ENCODE peak calls at places on chromosomes 7 and 10, in five cellular contexts. One of them, this sample, is unnamed.

GRCh38 chr10:113047605-113047962 is 97.5 kb downstream of the TCF7L2 start:
- DNase-seq in GM23338: no peak
- DNase-seq in AG09309: no peak
- DNase-seq in PC-3: no peak
- DNase-seq in heart right ventricle: no peak
- DNase-seq in this sample: no peak

GRCh38 chr10:100186813-100187212 is 984 bp upstream of the ERLIN1 start:
- DNase-seq in GM23338: peak; percentile 1
- DNase-seq in AG09309: no peak
- DNase-seq in PC-3: peak; percentile 11
- DNase-seq in heart right ventricle: no peak
- DNase-seq in this sample: no peak

GRCh38 chr7:87709258-87709657 is 81.1 kb downstream of the RUNDC3B start:
- DNase-seq in GM23338: peak; percentile 63
- DNase-seq in AG09309: no peak
- DNase-seq in PC-3: no peak
- DNase-seq in heart right ventricle: no peak
- DNase-seq in this sample: no peak

GRCh38 chr7:32900415-32900814 is 8.9 kb upstream of the KBTBD2 start:
- DNase-seq in GM23338: no peak
- DNase-seq in AG09309: no peak
- DNase-seq in PC-3: no peak
- DNase-seq in heart right ventricle: no peak
- DNase-seq in this sample: no peak

GRCh38 chr7:116139007-116139406 is 71.3 kb upstream of the TES start:
- DNase-seq in GM23338: no peak
- DNase-seq in AG09309: no peak
- DNase-seq in PC-3: peak; percentile 64
- DNase-seq in heart right ventricle: no peak
- DNase-seq in this sample: no peak

GRCh38 chr10:60654813-60655464 is 123.3 kb upstream of the CDK1 start:
- DNase-seq in GM23338: no peak
- DNase-seq in AG09309: no peak
- DNase-seq in PC-3: peak; percentile 91
- DNase-seq in heart right ventricle: no peak
- DNase-seq in this sample: peak; percentile 24

GRCh38 chr7:51000956-51001355 is 218.3 kb upstream of the GRB10 start:
- DNase-seq in GM23338: peak; percentile 55
- DNase-seq in AG09309: no peak
- DNase-seq in PC-3: peak; percentile 11
- DNase-seq in heart right ventricle: no peak
- DNase-seq in this sample: no peak

GRCh38 chr7:47968852-47969774 is 10.3 kb downstream of the HUS1 start:
- DNase-seq in GM23338: peak; percentile 85
- DNase-seq in AG09309: no peak
- DNase-seq in PC-3: peak; percentile 69
- DNase-seq in heart right ventricle: peak; percentile 64
- DNase-seq in this sample: peak; percentile 48

GRCh38 chr7:122846591-122846990 is 39.7 kb downstream of the CADPS2 start:
- DNase-seq in GM23338: no peak
- DNase-seq in AG09309: no peak
- DNase-seq in PC-3: no peak
- DNase-seq in heart right ventricle: no peak
- DNase-seq in this sample: no peak

GRCh38 chr7:142711722-142712616 is 37.3 kb upstream of the PRSS1 start:
- DNase-seq in GM23338: peak; percentile 58
- DNase-seq in AG09309: no peak
- DNase-seq in PC-3: peak; percentile 66
- DNase-seq in heart right ventricle: no peak
- DNase-seq in this sample: peak; percentile 15

GRCh38 chr10:110802551-110803238 is 69.0 kb upstream of the PDCD4 start:
- DNase-seq in GM23338: no peak
- DNase-seq in AG09309: peak; percentile 43
- DNase-seq in PC-3: no peak
- DNase-seq in heart right ventricle: peak; percentile 63
- DNase-seq in this sample: peak; percentile 72

GRCh38 chr10:57168703-57169240 is 807.7 kb upstream of the ZWINT start:
- DNase-seq in GM23338: no peak
- DNase-seq in AG09309: no peak
- DNase-seq in PC-3: peak; percentile 8
- DNase-seq in heart right ventricle: no peak
- DNase-seq in this sample: no peak

GRCh38 chr7:97270280-97270679 is 152.8 kb downstream of the SDHAF3 start:
- DNase-seq in GM23338: no peak
- DNase-seq in AG09309: no peak
- DNase-seq in PC-3: no peak
- DNase-seq in heart right ventricle: no peak
- DNase-seq in this sample: no peak

GRCh38 chr7:28662236-28662635 is 249.9 kb downstream of the CREB5 start:
- DNase-seq in GM23338: no peak
- DNase-seq in AG09309: no peak
- DNase-seq in PC-3: no peak
- DNase-seq in heart right ventricle: no peak
- DNase-seq in this sample: no peak

GRCh38 chr10:77504870-77505257 is 132.7 kb downstream of the KCNMA1 start:
- DNase-seq in GM23338: no peak
- DNase-seq in AG09309: no peak
- DNase-seq in PC-3: peak; percentile 100
- DNase-seq in heart right ventricle: no peak
- DNase-seq in this sample: no peak

GRCh38 chr10:52268790-52269189 is 45.3 kb upstream of the DKK1 start:
- DNase-seq in GM23338: no peak
- DNase-seq in AG09309: no peak
- DNase-seq in PC-3: no peak
- DNase-seq in heart right ventricle: no peak
- DNase-seq in this sample: no peak

GRCh38 chr7:94471604-94472003 is 38.0 kb upstream of the CASD1 start:
- DNase-seq in GM23338: no peak
- DNase-seq in AG09309: no peak
- DNase-seq in PC-3: no peak
- DNase-seq in heart right ventricle: no peak
- DNase-seq in this sample: no peak

GRCh38 chr7:26083113-26083512 is 68.9 kb upstream of the NFE2L3 start:
- DNase-seq in GM23338: no peak
- DNase-seq in AG09309: no peak
- DNase-seq in PC-3: peak; percentile 88
- DNase-seq in heart right ventricle: no peak
- DNase-seq in this sample: no peak

GRCh38 chr7:136874393-136875032 is 6.1 kb downstream of the CHRM2 start:
- DNase-seq in GM23338: peak; percentile 75
- DNase-seq in AG09309: no peak
- DNase-seq in PC-3: peak; percentile 55
- DNase-seq in heart right ventricle: no peak
- DNase-seq in this sample: peak; percentile 9

GRCh38 chr10:84375011-84375410 is 46.6 kb downstream of the CCSER2 start:
- DNase-seq in GM23338: peak; percentile 79
- DNase-seq in AG09309: peak; percentile 20
- DNase-seq in PC-3: peak; percentile 75
- DNase-seq in heart right ventricle: no peak
- DNase-seq in this sample: peak; percentile 29

GRCh38 chr7:156733638-156734037 is 93.1 kb downstream of the RNF32 start:
- DNase-seq in GM23338: no peak
- DNase-seq in AG09309: no peak
- DNase-seq in PC-3: no peak
- DNase-seq in heart right ventricle: no peak
- DNase-seq in this sample: no peak

GRCh38 chr10:132465193-132465888 is 68.3 kb downstream of the PWWP2B start:
- DNase-seq in GM23338: peak; percentile 73
- DNase-seq in AG09309: no peak
- DNase-seq in PC-3: no peak
- DNase-seq in heart right ventricle: peak; percentile 24
- DNase-seq in this sample: no peak

GRCh38 chr10:116686632-116687031 is 55.7 kb downstream of the HSPA12A start:
- DNase-seq in GM23338: no peak
- DNase-seq in AG09309: no peak
- DNase-seq in PC-3: no peak
- DNase-seq in heart right ventricle: no peak
- DNase-seq in this sample: no peak

GRCh38 chr10:124626759-124627380 is 117.3 kb downstream of the FAM53B start:
- DNase-seq in GM23338: peak; percentile 54
- DNase-seq in AG09309: no peak
- DNase-seq in PC-3: peak; percentile 49
- DNase-seq in heart right ventricle: no peak
- DNase-seq in this sample: no peak

GRCh38 chr10:9227679-9228365 is 1173.3 kb downstream of the GATA3 start:
- DNase-seq in GM23338: no peak
- DNase-seq in AG09309: no peak
- DNase-seq in PC-3: no peak
- DNase-seq in heart right ventricle: no peak
- DNase-seq in this sample: no peak

GRCh38 chr7:79290841-79291497 is 162.5 kb downstream of the MAGI2 start:
- DNase-seq in GM23338: no peak
- DNase-seq in AG09309: no peak
- DNase-seq in PC-3: peak; percentile 93
- DNase-seq in heart right ventricle: no peak
- DNase-seq in this sample: no peak

GRCh38 chr7:3673524-3673923 is 372.5 kb downstream of the SDK1 start:
- DNase-seq in GM23338: peak; percentile 88
- DNase-seq in AG09309: no peak
- DNase-seq in PC-3: peak; percentile 42
- DNase-seq in heart right ventricle: peak; percentile 14
- DNase-seq in this sample: no peak

GRCh38 chr10:68871105-68871711 is 29.9 kb upstream of the DDX50 start:
- DNase-seq in GM23338: peak; percentile 65
- DNase-seq in AG09309: no peak
- DNase-seq in PC-3: no peak
- DNase-seq in heart right ventricle: no peak
- DNase-seq in this sample: no peak

GRCh38 chr10:78457804-78458483 is 424.3 kb downstream of the RPS24 start:
- DNase-seq in GM23338: no peak
- DNase-seq in AG09309: peak; percentile 74
- DNase-seq in PC-3: peak; percentile 100
- DNase-seq in heart right ventricle: no peak
- DNase-seq in this sample: peak; percentile 19

GRCh38 chr7:3649250-3649649 is 348.2 kb downstream of the SDK1 start:
- DNase-seq in GM23338: no peak
- DNase-seq in AG09309: no peak
- DNase-seq in PC-3: peak; percentile 13
- DNase-seq in heart right ventricle: no peak
- DNase-seq in this sample: no peak

GRCh38 chr7:95469850-95470249 is 15.9 kb upstream of the ASB4 start:
- DNase-seq in GM23338: peak; percentile 47
- DNase-seq in AG09309: no peak
- DNase-seq in PC-3: no peak
- DNase-seq in heart right ventricle: no peak
- DNase-seq in this sample: no peak

GRCh38 chr10:293636-294035 is 158.4 kb downstream of the ZMYND11 start:
- DNase-seq in GM23338: no peak
- DNase-seq in AG09309: no peak
- DNase-seq in PC-3: no peak
- DNase-seq in heart right ventricle: no peak
- DNase-seq in this sample: no peak

GRCh38 chr7:48097511-48098231 is 8.6 kb downstream of the UPP1 start:
- DNase-seq in GM23338: no peak
- DNase-seq in AG09309: no peak
- DNase-seq in PC-3: no peak
- DNase-seq in heart right ventricle: no peak
- DNase-seq in this sample: no peak

GRCh38 chr7:89023902-89024301 is 228.4 kb upstream of the TEX47 start:
- DNase-seq in GM23338: no peak
- DNase-seq in AG09309: no peak
- DNase-seq in PC-3: no peak
- DNase-seq in heart right ventricle: no peak
- DNase-seq in this sample: no peak

GRCh38 chr10:126508535-126509040 is 120.3 kb upstream of the ADAM12 start:
- DNase-seq in GM23338: peak; percentile 8
- DNase-seq in AG09309: no peak
- DNase-seq in PC-3: no peak
- DNase-seq in heart right ventricle: no peak
- DNase-seq in this sample: no peak

GRCh38 chr7:157623556-157623955 is 286.8 kb downstream of the DNAJB6 start:
- DNase-seq in GM23338: no peak
- DNase-seq in AG09309: no peak
- DNase-seq in PC-3: no peak
- DNase-seq in heart right ventricle: no peak
- DNase-seq in this sample: no peak

GRCh38 chr7:88314092-88314491 is 7.4 kb upstream of the STEAP4 start:
- DNase-seq in GM23338: no peak
- DNase-seq in AG09309: no peak
- DNase-seq in PC-3: no peak
- DNase-seq in heart right ventricle: no peak
- DNase-seq in this sample: no peak

GRCh38 chr7:105587899-105588690 is 6.8 kb upstream of the EFCAB10 start:
- DNase-seq in GM23338: no peak
- DNase-seq in AG09309: no peak
- DNase-seq in PC-3: no peak
- DNase-seq in heart right ventricle: no peak
- DNase-seq in this sample: no peak

GRCh38 chr7:2525161-2525930 is 5.8 kb downstream of the LFNG start:
- DNase-seq in GM23338: no peak
- DNase-seq in AG09309: no peak
- DNase-seq in PC-3: no peak
- DNase-seq in heart right ventricle: no peak
- DNase-seq in this sample: no peak

GRCh38 chr7:2527505-2528464 is 8.2 kb downstream of the LFNG start:
- DNase-seq in GM23338: no peak
- DNase-seq in AG09309: no peak
- DNase-seq in PC-3: peak; percentile 82
- DNase-seq in heart right ventricle: peak; percentile 14
- DNase-seq in this sample: no peak

GRCh38 chr7:2524808-2525140 is 5.2 kb downstream of the LFNG start:
- DNase-seq in GM23338: peak; percentile 97
- DNase-seq in AG09309: no peak
- DNase-seq in PC-3: no peak
- DNase-seq in heart right ventricle: no peak
- DNase-seq in this sample: no peak

GRCh38 chr7:2526659-2527504 is 7.3 kb downstream of the LFNG start:
- DNase-seq in GM23338: no peak
- DNase-seq in AG09309: no peak
- DNase-seq in PC-3: no peak
- DNase-seq in heart right ventricle: peak; percentile 9
- DNase-seq in this sample: no peak

GRCh38 chr7:2525931-2526630 is 6.5 kb downstream of the LFNG start:
- DNase-seq in GM23338: peak; percentile 42
- DNase-seq in AG09309: no peak
- DNase-seq in PC-3: no peak
- DNase-seq in heart right ventricle: peak; percentile 16
- DNase-seq in this sample: no peak
- TF ChIP-seq CTCF in GM23338: no peak
- TF ChIP-seq CTCF in AG09309: no peak
- TF ChIP-seq CTCF in PC-3: no peak
- TF ChIP-seq CTCF in heart right ventricle: no peak
- TF ChIP-seq CTCF in this sample: no peak

GRCh38 chr10:91796332-91797076 is 1.7 kb upstream of the TNKS2 start:
- DNase-seq in GM23338: peak; percentile 72
- DNase-seq in AG09309: no peak
- DNase-seq in PC-3: peak; percentile 12
- DNase-seq in heart right ventricle: peak; percentile 19
- DNase-seq in this sample: no peak
- H3K4me3 ChIP-seq in GM23338: peak overlapping the region; percentile 55
- H3K4me3 ChIP-seq in AG09309: peak overlapping the region; percentile 21
- H3K4me3 ChIP-seq in PC-3: peak overlapping the region; percentile 98
- H3K4me3 ChIP-seq in heart right ventricle: peak overlapping the region; percentile 85
- H3K4me3 ChIP-seq in this sample: no peak overlapping the region

GRCh38 chr7:108164946-108165345 is 34.8 kb upstream of the LAMB4 start:
- DNase-seq in GM23338: no peak
- DNase-seq in AG09309: no peak
- DNase-seq in PC-3: no peak
- DNase-seq in heart right ventricle: no peak
- DNase-seq in this sample: no peak
- TF ChIP-seq CTCF in GM23338: peak; percentile 20
- TF ChIP-seq CTCF in AG09309: no peak
- TF ChIP-seq CTCF in PC-3: no peak
- TF ChIP-seq CTCF in heart right ventricle: no peak
- TF ChIP-seq CTCF in this sample: no peak

GRCh38 chr10:79982486-79982800 is 33.5 kb upstream of the SFTPD start:
- DNase-seq in GM23338: no peak
- DNase-seq in AG09309: no peak
- DNase-seq in PC-3: no peak
- DNase-seq in heart right ventricle: no peak
- DNase-seq in this sample: no peak
- H3K4me3 ChIP-seq in GM23338: peak overlapping the region; percentile 82
- H3K4me3 ChIP-seq in AG09309: no peak overlapping the region
- H3K4me3 ChIP-seq in PC-3: peak overlapping the region; percentile 74
- H3K4me3 ChIP-seq in heart right ventricle: peak overlapping the region; percentile 74
- H3K4me3 ChIP-seq in this sample: peak overlapping the region; percentile 38